ENCODE peak calls at places on chromosomes 4 and X, in ten cellular contexts. Q, R, N, T, B, Z, I, M, A and C are unnamed samples.

GRCh38 chrX:114097411-114097810 is 486.5 kb upstream of the HTR2C start:
- DNase-seq in T (no peak), Z (no peak), I (no peak), M (no peak), Q (no peak), N (no peak), B (no peak), R (no peak), A (no peak), C (no peak)

GRCh38 chr4:112172180-112172579 is 26.9 kb downstream of the FAM241A start:
- DNase-seq in T (no peak), R (no peak), N (no peak), M (no peak), A (no peak), Z (no peak), B (peak; percentile 47), Q (peak; percentile 38), I (no peak), C (no peak)

GRCh38 chr4:100280807-100281206 is 90.5 kb upstream of the DDIT4L start:
- DNase-seq in B (no peak), T (no peak), M (no peak), I (no peak), A (no peak), Q (no peak), Z (no peak), R (peak; percentile 5), N (no peak), C (no peak)

GRCh38 chr4:1246111-1246881 is 2.6 kb downstream of the CTBP1 start:
- DNase-seq in T (peak; percentile 9), A (no peak), Q (no peak), Z (no peak), R (no peak), M (peak; percentile 44), B (peak; percentile 60), I (no peak), N (peak; percentile 78), C (peak; percentile 48)

GRCh38 chrX:53438174-53438831 is 4.1 kb upstream of the HSD17B10 start:
- DNase-seq in Z (no peak), M (no peak), R (no peak), A (no peak), Q (no peak), T (no peak), B (no peak), I (no peak), N (no peak), C (no peak)

GRCh38 chr4:138864961-138865720 is 150.4 kb upstream of the NOCT start:
- DNase-seq in M (no peak), I (no peak), A (no peak), N (no peak), Q (no peak), Z (no peak), B (no peak), R (no peak), T (peak; percentile 74), C (no peak)

GRCh38 chrX:73214366-73215094 is at the start of gene NAP1L2:
- DNase-seq in Z (peak; percentile 16), B (peak; percentile 0), R (peak; percentile 61), M (no peak), I (peak; percentile 19), A (no peak), Q (peak; percentile 23), T (no peak), N (peak; percentile 66), C (peak; percentile 59)

GRCh38 chrX:2272337-2272736 is 228.4 kb downstream of the DHRSX start:
- DNase-seq in I (no peak), Z (no peak), N (no peak), Q (no peak), R (peak; percentile 89), A (no peak), T (peak; percentile 10), M (no peak), B (no peak), C (no peak)

GRCh38 chrX:11953615-11954014 is 184.7 kb upstream of the FRMPD4 start:
- DNase-seq in I (no peak), N (no peak), B (no peak), M (no peak), Q (no peak), R (peak; percentile 42), Z (peak; percentile 86), A (no peak), T (no peak), C (no peak)

GRCh38 chrX:108732630-108733321 is 3.6 kb downstream of the IRS4 start:
- DNase-seq in Q (peak; percentile 7), B (no peak), R (peak; percentile 67), Z (no peak), I (no peak), M (no peak), T (no peak), A (no peak), N (peak; percentile 41), C (no peak)

GRCh38 chrX:13357925-13358324 is 38.1 kb upstream of the ATXN3L start:
- DNase-seq in I (peak; percentile 7), Z (no peak), T (peak; percentile 78), M (no peak), A (no peak), B (no peak), Q (no peak), R (peak; percentile 74), N (no peak), C (no peak)

GRCh38 chr4:184851200-184851541 is 25.4 kb upstream of the ACSL1 start:
- DNase-seq in Q (peak; percentile 40), B (peak; percentile 90), T (no peak), I (peak; percentile 9), N (no peak), Z (peak; percentile 21), M (peak; percentile 87), R (no peak), A (no peak), C (peak; percentile 16)

GRCh38 chr4:82797591-82798081 is 960 bp downstream of the SCD5 start:
- DNase-seq in T (peak; percentile 31), Q (peak; percentile 29), M (no peak), Z (no peak), B (peak; percentile 16), R (peak; percentile 61), A (no peak), N (peak; percentile 82), I (peak; percentile 22), C (peak; percentile 22)

GRCh38 chr4:55008166-55009056 is 117.0 kb downstream of the KDR start:
- DNase-seq in Z (peak; percentile 16), M (no peak), A (peak; percentile 68), B (no peak), Q (peak; percentile 22), I (no peak), T (peak; percentile 16), N (peak; percentile 73), R (peak; percentile 12), C (peak; percentile 2)

GRCh38 chr4:73856518-73856917 is 3.4 kb downstream of the PF4V1 start:
- DNase-seq in B (no peak), R (no peak), N (no peak), M (no peak), I (no peak), A (no peak), Q (no peak), T (no peak), Z (peak; percentile 90), C (no peak)

GRCh38 chrX:115912372-115912897 is 258.1 kb upstream of the AGTR2 start:
- DNase-seq in A (no peak), M (no peak), Q (no peak), R (peak; percentile 9), I (no peak), Z (peak; percentile 12), B (peak; percentile 73), N (no peak), T (peak; percentile 57), C (no peak)
- TF ChIP-seq CTCF in A (peak; percentile 28), M (no peak), Q (no peak), R (peak; percentile 40), I (no peak), Z (peak; percentile 49), B (no peak), N (no peak), T (peak; percentile 73), C (no peak)

GRCh38 chr4:62271107-62271506 is 1071.0 kb downstream of the ADGRL3 start:
- DNase-seq in R (no peak), A (no peak), Q (no peak), N (no peak), T (no peak), M (no peak), I (no peak), Z (no peak), B (no peak), C (no peak)
- TF ChIP-seq CTCF in R (no peak), A (no peak), Q (no peak), N (no peak), T (no peak), M (no peak), I (no peak), Z (no peak), B (no peak), C (no peak)

DNA sequence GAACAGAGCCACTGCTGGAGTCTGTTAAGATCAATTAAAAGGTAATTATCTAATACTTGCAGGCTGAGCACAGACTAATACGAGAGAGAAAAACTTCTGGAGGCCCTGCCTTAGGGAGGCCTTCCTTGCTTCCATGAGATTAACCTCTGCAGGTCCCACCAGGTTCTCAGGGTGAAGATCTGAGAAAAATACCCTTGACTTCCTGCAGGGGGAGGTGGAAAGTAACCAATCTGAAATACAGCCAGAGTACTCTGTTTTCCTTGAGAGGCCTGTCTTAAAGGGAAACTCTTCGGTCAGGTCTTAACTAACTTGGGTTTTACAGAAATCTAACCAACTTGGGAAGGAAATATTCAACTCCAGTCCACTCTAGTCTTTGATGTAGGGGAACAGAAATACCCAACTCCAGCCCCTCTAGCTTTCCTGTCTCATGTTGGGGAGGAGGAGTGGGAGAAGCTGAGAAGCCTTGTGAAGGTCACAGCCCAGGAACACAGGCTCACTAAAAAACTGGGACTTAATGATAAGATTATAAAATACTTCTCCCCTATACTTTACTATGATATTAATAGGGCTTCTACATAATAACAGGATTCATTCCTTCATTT is 77.1 kb downstream of the TBCK start:
- DNase-seq in I (peak; percentile 7), B (peak; percentile 34), A (peak; percentile 45), N (no peak), T (peak; percentile 31), R (peak; percentile 47), Z (peak; percentile 49), Q (no peak), M (no peak), C (peak; percentile 7)
- TF ChIP-seq CTCF in I (peak; percentile 55), B (peak; percentile 63), A (peak; percentile 61), N (peak; percentile 64), T (peak; percentile 63), R (peak; percentile 66), Z (peak; percentile 72), Q (peak; percentile 30), M (peak; percentile 67), C (peak; percentile 60)

DNA sequence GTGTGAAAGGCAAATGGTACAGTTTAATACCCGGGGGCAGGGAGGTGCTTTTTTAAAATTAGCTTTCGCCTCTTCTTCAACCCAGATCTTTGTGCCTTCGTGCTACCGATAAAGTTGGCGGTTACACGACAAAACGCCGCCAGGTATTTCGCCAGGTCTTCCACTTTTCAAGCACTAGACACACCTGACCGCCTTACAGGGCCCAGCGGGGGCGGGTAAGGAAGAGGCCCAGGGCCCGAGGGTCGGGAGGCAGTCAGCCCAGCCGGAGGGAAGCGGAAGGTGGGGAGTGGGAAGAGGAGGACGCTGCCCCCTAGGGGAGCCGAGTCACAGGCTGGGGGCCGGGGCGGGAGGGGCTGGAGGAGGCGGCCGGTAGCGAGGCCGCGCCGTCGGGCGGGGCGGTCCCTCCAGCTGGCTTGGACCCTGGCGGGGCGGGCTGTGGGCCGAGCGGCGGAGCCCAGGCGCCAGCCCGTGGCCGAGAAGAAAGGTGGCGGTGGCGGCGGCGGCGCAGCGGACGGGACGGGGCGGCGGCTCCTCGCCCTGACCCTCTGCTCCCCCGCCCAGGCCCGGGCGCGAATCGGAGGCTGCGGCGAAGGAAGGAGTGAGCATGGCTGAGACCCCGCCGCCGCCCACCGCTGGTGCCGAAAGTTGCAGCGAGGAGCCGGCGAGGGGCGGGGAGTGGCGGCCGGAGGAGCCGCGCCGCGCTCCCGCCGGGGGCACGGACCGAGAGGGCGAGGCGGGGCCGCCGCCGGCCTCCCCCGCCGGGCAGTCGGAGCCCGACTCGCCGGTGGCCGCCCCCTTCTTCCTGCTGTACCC is 16.2 kb downstream of the UTP3 start:
- DNase-seq in I (peak; percentile 86), N (peak; percentile 95), M (peak; percentile 69), R (peak; percentile 95), Q (peak; percentile 84), T (peak; percentile 94), A (peak; percentile 86), B (peak; percentile 82), Z (peak; percentile 61), C (peak; percentile 69)
- TF ChIP-seq CTCF in I (peak; percentile 66), N (no peak), M (peak; percentile 42), R (peak; percentile 57), Q (peak; percentile 25), T (peak; percentile 57), A (peak; percentile 41), B (peak; percentile 47), Z (peak; percentile 18), C (no peak)